ENCODE peak calls at places on chromosomes 1 and 21, in six cellular contexts. O is mesenchymal stem cell, N is IMR-90, I is H9, K is H1, Y is trophoblast cell. X is an unnamed sample.

GRCh38 chr1:88595355-88595754 is 88.7 kb upstream of the PKN2 start:
- DNase-seq in O (peak; percentile 61), N (peak; percentile 57), I (no peak), K (no peak), Y (peak; percentile 78), X (no peak)

GRCh38 chr1:88466899-88467580 is 217.0 kb upstream of the PKN2 start:
- DNase-seq in O (no peak), N (no peak), I (no peak), K (no peak), Y (no peak), X (no peak)

GRCh38 chr1:16076003-16076870 is 2.8 kb upstream of the FAM131C start:
- DNase-seq in O (peak; percentile 95), N (peak; percentile 98), I (no peak), K (no peak), Y (peak; percentile 24), X (no peak)

GRCh38 chr1:204128964-204129896 is 22.6 kb downstream of the ETNK2 start:
- DNase-seq in O (peak; percentile 77), N (peak; percentile 61), I (peak; percentile 88), K (peak; percentile 94), Y (peak; percentile 79), X (peak; percentile 54)

GRCh38 chr21:45343891-45344290 is 56.2 kb upstream of the POFUT2 start:
- DNase-seq in O (no peak), N (no peak), I (no peak), K (no peak), Y (no peak), X (no peak)

GRCh38 chr1:63199666-63200065 is 122.7 kb upstream of the FOXD3 start:
- DNase-seq in O (no peak), N (no peak), I (peak; percentile 41), K (peak; percentile 54), Y (no peak), X (peak; percentile 61)

GRCh38 chr21:38787461-38788274 is 18.1 kb upstream of the ETS2 start:
- DNase-seq in O (peak; percentile 86), N (peak; percentile 76), I (peak; percentile 42), K (no peak), Y (peak; percentile 97), X (no peak)

GRCh38 chr1:17027900-17028299 is 16.2 kb upstream of the ATP13A2 start:
- DNase-seq in O (no peak), N (no peak), I (no peak), K (no peak), Y (no peak), X (no peak)

GRCh38 chr21:35792569-35792968 is 267.8 kb downstream of the SETD4 start:
- DNase-seq in O (no peak), N (no peak), I (no peak), K (no peak), Y (no peak), X (no peak)

GRCh38 chr1:96445296-96445695 is 276.3 kb upstream of the PTBP2 start:
- DNase-seq in O (peak; percentile 2), N (no peak), I (no peak), K (no peak), Y (no peak), X (no peak)

GRCh38 chr21:41879190-41879998 is at the start of gene PRDM15:
- DNase-seq in O (peak; percentile 80), N (peak; percentile 82), I (peak; percentile 84), K (peak; percentile 88), Y (peak; percentile 77), X (peak; percentile 72)

GRCh38 chr1:205373022-205373421 is 16.3 kb upstream of the KLHDC8A start:
- DNase-seq in O (no peak), N (peak; percentile 16), I (no peak), K (no peak), Y (no peak), X (no peak)

GRCh38 chr1:153532161-153532560 is 3.6 kb downstream of the S100A6 start:
- DNase-seq in O (no peak), N (no peak), I (no peak), K (no peak), Y (no peak), X (no peak)

GRCh38 chr1:106937104-106937503 is 119.4 kb upstream of the PRMT6 start:
- DNase-seq in O (peak; percentile 5), N (peak; percentile 92), I (no peak), K (no peak), Y (peak; percentile 12), X (no peak)

GRCh38 chr1:198387587-198387986 is 152.9 kb downstream of the ATP6V1G3 start:
- DNase-seq in O (peak; percentile 3), N (peak; percentile 61), I (no peak), K (no peak), Y (peak; percentile 76), X (no peak)

GRCh38 chr1:221294244-221294643 is 415.0 kb downstream of the HLX start:
- DNase-seq in O (peak; percentile 74), N (peak; percentile 61), I (no peak), K (no peak), Y (peak; percentile 88), X (no peak)

GRCh38 chr21:15199414-15199813 is 134.6 kb upstream of the NRIP1 start:
- DNase-seq in O (no peak), N (no peak), I (no peak), K (no peak), Y (peak; percentile 92), X (no peak)

GRCh38 chr21:36889401-36889800 is 77.1 kb downstream of the HLCS start:
- DNase-seq in O (peak; percentile 11), N (no peak), I (no peak), K (no peak), Y (no peak), X (no peak)

GRCh38 chr21:26884436-26884835 is 39.2 kb upstream of the ADAMTS1 start:
- DNase-seq in O (no peak), N (no peak), I (no peak), K (no peak), Y (no peak), X (no peak)

GRCh38 chr1:69710484-69710883 is 142.8 kb downstream of the LRRC7 start:
- DNase-seq in O (no peak), N (no peak), I (no peak), K (no peak), Y (no peak), X (no peak)

GRCh38 chr1:90605070-90605469 is 112.0 kb downstream of the BARHL2 start:
- DNase-seq in O (no peak), N (no peak), I (no peak), K (no peak), Y (no peak), X (no peak)

DNA sequence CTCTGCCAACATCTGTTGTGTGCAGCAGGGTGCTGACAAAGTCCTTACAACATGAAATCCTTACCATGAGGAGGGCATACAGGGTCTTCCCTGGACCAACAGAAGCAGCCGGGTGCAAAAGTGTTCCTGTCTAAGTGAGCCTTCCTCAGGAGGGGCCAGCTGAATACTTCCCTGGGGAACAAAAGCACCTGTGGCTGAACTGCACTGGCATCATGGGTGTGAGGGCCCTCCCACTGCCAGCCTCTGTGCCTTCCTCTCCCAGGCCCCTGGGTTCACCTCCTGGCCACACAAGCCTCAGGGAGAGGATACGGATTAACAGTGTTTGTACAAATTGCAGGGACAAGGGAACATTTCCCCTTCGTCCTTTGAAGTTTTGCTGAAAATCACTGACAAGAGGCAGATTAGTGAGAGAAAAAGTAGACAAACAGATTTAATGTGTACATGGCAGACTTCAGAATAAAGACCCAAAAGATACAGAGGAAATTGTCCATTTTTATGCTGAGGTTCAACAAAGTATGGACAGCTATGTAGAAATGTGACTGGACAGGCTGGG is 91.0 kb upstream of the PPM1J start:
- DNase-seq in O (no peak), N (no peak), I (no peak), K (no peak), Y (peak; percentile 21), X (no peak)
- H2AK5ac ChIP-seq in O (no peak overlapping the region), N (no peak overlapping the region), I (no peak overlapping the region), K (peak overlapping the region; percentile 67), Y (peak overlapping the region; percentile 93), X (no peak overlapping the region)

GRCh38 chr1:36223996-36224536 is at the start of gene THRAP3:
- DNase-seq in O (peak; percentile 100), N (peak; percentile 99), I (peak; percentile 100), K (peak; percentile 98), Y (peak; percentile 100), X (peak; percentile 99)
- H3K4ac ChIP-seq in O (peak within 1 kb of the TSS; percentile 77), N (peak within 1 kb of the TSS; percentile 94), I (no peak within 1 kb of the TSS), K (peak within 1 kb of the TSS; percentile 41), Y (peak within 1 kb of the TSS; percentile 99), X (no peak within 1 kb of the TSS)

DNA sequence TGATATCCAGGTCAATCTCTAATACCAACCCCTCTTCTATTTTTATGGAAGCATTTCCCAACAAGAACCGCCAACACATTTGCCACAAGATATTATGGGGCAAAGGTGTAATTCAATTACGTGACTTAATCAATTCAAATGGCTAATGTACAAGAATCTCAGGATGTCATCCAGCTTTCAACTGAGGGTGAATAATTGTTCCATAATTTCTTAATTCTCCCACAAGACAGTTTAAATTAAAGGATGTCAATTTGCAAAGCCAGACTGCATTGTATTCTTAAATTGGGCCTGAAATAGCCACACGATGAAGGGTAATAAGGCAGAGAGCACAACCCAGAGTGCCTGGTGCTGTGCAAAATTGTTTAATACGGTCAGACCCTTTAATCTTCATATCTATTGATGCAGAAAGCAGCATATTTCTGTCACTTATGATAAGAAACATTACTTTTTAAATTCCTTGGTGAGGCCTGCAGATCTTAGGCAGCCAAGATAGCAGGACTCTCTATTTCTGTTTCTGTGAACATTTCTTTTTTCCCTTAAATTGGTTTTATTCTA is 459.4 kb upstream of the DAB1 start:
- DNase-seq in O (no peak), N (no peak), I (no peak), K (no peak), Y (no peak), X (no peak)
- H3K14ac ChIP-seq in O (no peak overlapping the region), N (no peak overlapping the region), I (no peak overlapping the region), K (no peak overlapping the region), Y (no peak overlapping the region), X (no peak overlapping the region)

GRCh38 chr1:4468386-4468785 is 186.0 kb upstream of the AJAP1 start:
- DNase-seq in O (no peak), N (no peak), I (no peak), K (no peak), Y (no peak), X (no peak)
- H2AK5ac ChIP-seq in O (no peak overlapping the region), N (no peak overlapping the region), I (no peak overlapping the region), K (no peak overlapping the region), Y (no peak overlapping the region), X (no peak overlapping the region)

GRCh38 chr1:47975302-47975921 is 21.8 kb downstream of the TRABD2B start:
- DNase-seq in O (no peak), N (no peak), I (no peak), K (no peak), Y (no peak), X (no peak)
- H3K4ac ChIP-seq in O (no peak overlapping the region), N (no peak overlapping the region), I (no peak overlapping the region), K (no peak overlapping the region), Y (no peak overlapping the region), X (no peak overlapping the region)

X was measured in neuronal stem cell.